ENCODE peak calls at places on chromosome 13, in five cellular contexts. U, R, M, J and H are unnamed samples.

GRCh38 chr13:102584423-102584822 is 12.4 kb upstream of the TPP2 start:
- DNase-seq in U (no peak), R (no peak), M (no peak), J (no peak), H (no peak)

GRCh38 chr13:31699650-31700049 is 39.7 kb upstream of the RXFP2 start:
- DNase-seq in U (no peak), R (no peak), M (no peak), J (peak), H (peak)

GRCh38 chr13:94195715-94196114 is 283.8 kb downstream of the DCT start:
- DNase-seq in U (no peak), R (no peak), M (no peak), J (peak), H (no peak)

GRCh38 chr13:79870123-79870522 is 389.2 kb downstream of the NDFIP2 start:
- DNase-seq in U (no peak), R (no peak), M (no peak), J (peak), H (peak)

GRCh38 chr13:38657191-38657590 is 29.7 kb upstream of the FREM2 start:
- DNase-seq in U (no peak), R (no peak), M (no peak), J (peak), H (no peak)

GRCh38 chr13:29817604-29818378 is 32.6 kb downstream of the UBL3 start:
- DNase-seq in U (no peak), R (no peak), M (no peak), J (no peak), H (no peak)

GRCh38 chr13:66348745-66349720 is 881.1 kb downstream of the PCDH9 start:
- DNase-seq in U (peak), R (no peak), M (peak), J (peak), H (no peak)

GRCh38 chr13:23621316-23621645 is 51.1 kb downstream of the TNFRSF19 start:
- DNase-seq in U (no peak), R (no peak), M (no peak), J (peak), H (no peak)

GRCh38 chr13:103466761-103467160 is 400.5 kb upstream of the SLC10A2 start:
- DNase-seq in U (no peak), R (no peak), M (no peak), J (no peak), H (no peak)

GRCh38 chr13:95191821-95192220 is 109.4 kb downstream of the ABCC4 start:
- DNase-seq in U (peak), R (peak), M (peak), J (peak), H (peak)

GRCh38 chr13:28730762-28731161 is 12.0 kb upstream of the SLC46A3 start:
- DNase-seq in U (no peak), R (no peak), M (no peak), J (no peak), H (no peak)

GRCh38 chr13:23956106-23956505 is 58.8 kb upstream of the C1QTNF9B start:
- DNase-seq in U (no peak), R (no peak), M (no peak), J (peak), H (no peak)

GRCh38 chr13:86909318-86909717 is 761.9 kb upstream of the SLITRK5 start:
- DNase-seq in U (no peak), R (no peak), M (no peak), J (no peak), H (no peak)

GRCh38 chr13:26061947-26062346 is 10.1 kb upstream of the SHISA2 start:
- DNase-seq in U (no peak), R (no peak), M (no peak), J (peak), H (peak)

GRCh38 chr13:21013682-21014038 is 47.7 kb downstream of the LATS2 start:
- DNase-seq in U (no peak), R (no peak), M (no peak), J (no peak), H (no peak)

GRCh38 chr13:72850959-72851677 is 69.2 kb downstream of the PIBF1 start:
- DNase-seq in U (no peak), R (no peak), M (no peak), J (no peak), H (no peak)

GRCh38 chr13:52001120-52001731 is 10.0 kb downstream of the ATP7B start:
- DNase-seq in U (peak), R (no peak), M (no peak), J (peak), H (peak)

GRCh38 chr13:57612568-57612967 is 19.0 kb upstream of the PCDH17 start:
- DNase-seq in U (no peak), R (no peak), M (no peak), J (no peak), H (no peak)

GRCh38 chr13:55815458-55816033 is 1325.2 kb upstream of the PRR20A start:
- DNase-seq in U (no peak), R (no peak), M (no peak), J (no peak), H (no peak)

GRCh38 chr13:36907801-36908200 is 12.2 kb downstream of the SMAD9 start:
- DNase-seq in U (peak), R (no peak), M (no peak), J (no peak), H (no peak)

GRCh38 chr13:50829226-50829625 is 14.3 kb downstream of the DLEU7 start:
- DNase-seq in U (no peak), R (no peak), M (no peak), J (no peak), H (no peak)

GRCh38 chr13:59112375-59112774 is 1051.4 kb downstream of the DIAPH3 start:
- DNase-seq in U (no peak), R (no peak), M (no peak), J (peak), H (no peak)

GRCh38 chr13:23235994-23236393 is 55.2 kb downstream of the SGCG start:
- DNase-seq in U (no peak), R (no peak), M (no peak), J (no peak), H (no peak)

GRCh38 chr13:98397221-98397620 is 179.7 kb downstream of the STK24 start:
- DNase-seq in U (no peak), R (no peak), M (no peak), J (peak), H (no peak)